ENCODE peak calls at places on chromosomes 12 and 14, in nine cellular contexts. One of them, this sample, is unnamed.

GRCh38 chr12:4443616-4444015 is 2.0 kb downstream of the FGF6 start:
- DNase-seq in activated CD4-positive, CD25-positive, alpha-beta regulatory T cell: no peak
- DNase-seq in activated T-helper 1 cell treated with Interleukin-2 at 50 U/mL for 16 hours: no peak
- DNase-seq in stimulated activated CD4-positive, alpha-beta T cell treated with anti-CD3 and anti-CD28 coated beads, Interleukin-1b, Interleukin-23, amount 100 ng/mL, for 24 hours: no peak
- DNase-seq in upper lobe of right lung: no peak
- DNase-seq in effector memory CD4-positive, alpha-beta T cell: no peak
- DNase-seq in OCI-M1: no peak
- DNase-seq in RWPE1: no peak
- DNase-seq in foreskin fibroblast: no peak
- DNase-seq in this sample: no peak

GRCh38 chr14:55133416-55133815 is 4.4 kb downstream of the LGALS3 start:
- DNase-seq in activated CD4-positive, CD25-positive, alpha-beta regulatory T cell: no peak
- DNase-seq in activated T-helper 1 cell treated with Interleukin-2 at 50 U/mL for 16 hours: no peak
- DNase-seq in stimulated activated CD4-positive, alpha-beta T cell treated with anti-CD3 and anti-CD28 coated beads, Interleukin-1b, Interleukin-23, amount 100 ng/mL, for 24 hours: no peak
- DNase-seq in upper lobe of right lung: no peak
- DNase-seq in effector memory CD4-positive, alpha-beta T cell: no peak
- DNase-seq in OCI-M1: peak
- DNase-seq in RWPE1: no peak
- DNase-seq in foreskin fibroblast: peak
- DNase-seq in this sample: no peak

GRCh38 chr12:12265571-12266388 is 1.1 kb downstream of the LRP6 start:
- DNase-seq in activated CD4-positive, CD25-positive, alpha-beta regulatory T cell: no peak
- DNase-seq in activated T-helper 1 cell treated with Interleukin-2 at 50 U/mL for 16 hours: no peak
- DNase-seq in stimulated activated CD4-positive, alpha-beta T cell treated with anti-CD3 and anti-CD28 coated beads, Interleukin-1b, Interleukin-23, amount 100 ng/mL, for 24 hours: no peak
- DNase-seq in upper lobe of right lung: no peak
- DNase-seq in effector memory CD4-positive, alpha-beta T cell: no peak
- DNase-seq in OCI-M1: peak
- DNase-seq in RWPE1: peak
- DNase-seq in foreskin fibroblast: peak
- DNase-seq in this sample: no peak

GRCh38 chr12:57309420-57309819 is 58.4 kb upstream of the STAC3 start:
- DNase-seq in activated CD4-positive, CD25-positive, alpha-beta regulatory T cell: no peak
- DNase-seq in activated T-helper 1 cell treated with Interleukin-2 at 50 U/mL for 16 hours: no peak
- DNase-seq in stimulated activated CD4-positive, alpha-beta T cell treated with anti-CD3 and anti-CD28 coated beads, Interleukin-1b, Interleukin-23, amount 100 ng/mL, for 24 hours: no peak
- DNase-seq in upper lobe of right lung: no peak
- DNase-seq in effector memory CD4-positive, alpha-beta T cell: no peak
- DNase-seq in OCI-M1: no peak
- DNase-seq in RWPE1: peak
- DNase-seq in foreskin fibroblast: peak
- DNase-seq in this sample: no peak

GRCh38 chr14:104735830-104736642 is 12.0 kb downstream of the ADSS1 start:
- DNase-seq in activated CD4-positive, CD25-positive, alpha-beta regulatory T cell: no peak
- DNase-seq in activated T-helper 1 cell treated with Interleukin-2 at 50 U/mL for 16 hours: no peak
- DNase-seq in stimulated activated CD4-positive, alpha-beta T cell treated with anti-CD3 and anti-CD28 coated beads, Interleukin-1b, Interleukin-23, amount 100 ng/mL, for 24 hours: no peak
- DNase-seq in upper lobe of right lung: peak
- DNase-seq in effector memory CD4-positive, alpha-beta T cell: no peak
- DNase-seq in OCI-M1: no peak
- DNase-seq in RWPE1: no peak
- DNase-seq in foreskin fibroblast: peak
- DNase-seq in this sample: peak

GRCh38 chr12:20125259-20125919 is 242.9 kb upstream of the PDE3A start:
- DNase-seq in activated CD4-positive, CD25-positive, alpha-beta regulatory T cell: no peak
- DNase-seq in activated T-helper 1 cell treated with Interleukin-2 at 50 U/mL for 16 hours: no peak
- DNase-seq in stimulated activated CD4-positive, alpha-beta T cell treated with anti-CD3 and anti-CD28 coated beads, Interleukin-1b, Interleukin-23, amount 100 ng/mL, for 24 hours: no peak
- DNase-seq in upper lobe of right lung: no peak
- DNase-seq in effector memory CD4-positive, alpha-beta T cell: no peak
- DNase-seq in OCI-M1: no peak
- DNase-seq in RWPE1: no peak
- DNase-seq in foreskin fibroblast: no peak
- DNase-seq in this sample: no peak

GRCh38 chr14:52840916-52841315 is 49.5 kb upstream of the GNPNAT1 start:
- DNase-seq in activated CD4-positive, CD25-positive, alpha-beta regulatory T cell: no peak
- DNase-seq in activated T-helper 1 cell treated with Interleukin-2 at 50 U/mL for 16 hours: no peak
- DNase-seq in stimulated activated CD4-positive, alpha-beta T cell treated with anti-CD3 and anti-CD28 coated beads, Interleukin-1b, Interleukin-23, amount 100 ng/mL, for 24 hours: no peak
- DNase-seq in upper lobe of right lung: no peak
- DNase-seq in effector memory CD4-positive, alpha-beta T cell: no peak
- DNase-seq in OCI-M1: peak
- DNase-seq in RWPE1: peak
- DNase-seq in foreskin fibroblast: peak
- DNase-seq in this sample: no peak

GRCh38 chr14:55731881-55732498 is 152.0 kb downstream of the KTN1 start:
- DNase-seq in activated CD4-positive, CD25-positive, alpha-beta regulatory T cell: peak
- DNase-seq in activated T-helper 1 cell treated with Interleukin-2 at 50 U/mL for 16 hours: peak
- DNase-seq in stimulated activated CD4-positive, alpha-beta T cell treated with anti-CD3 and anti-CD28 coated beads, Interleukin-1b, Interleukin-23, amount 100 ng/mL, for 24 hours: peak
- DNase-seq in upper lobe of right lung: no peak
- DNase-seq in effector memory CD4-positive, alpha-beta T cell: peak
- DNase-seq in OCI-M1: peak
- DNase-seq in RWPE1: no peak
- DNase-seq in foreskin fibroblast: peak
- DNase-seq in this sample: no peak

GRCh38 chr12:27785882-27786570 is 6.0 kb upstream of the MANSC4 start:
- DNase-seq in activated CD4-positive, CD25-positive, alpha-beta regulatory T cell: no peak
- DNase-seq in activated T-helper 1 cell treated with Interleukin-2 at 50 U/mL for 16 hours: no peak
- DNase-seq in stimulated activated CD4-positive, alpha-beta T cell treated with anti-CD3 and anti-CD28 coated beads, Interleukin-1b, Interleukin-23, amount 100 ng/mL, for 24 hours: no peak
- DNase-seq in upper lobe of right lung: no peak
- DNase-seq in effector memory CD4-positive, alpha-beta T cell: no peak
- DNase-seq in OCI-M1: no peak
- DNase-seq in RWPE1: peak
- DNase-seq in foreskin fibroblast: peak
- DNase-seq in this sample: no peak